ENCODE peak calls at places on chromosomes 4 and X, in seven cellular contexts. M is colonic mucosa, Z is kidney epithelial cell, G is AG04449, U is GM12865, J is GM23338, C is left ventricle myocardium inferior. H is an unnamed sample.

GRCh38 chrX:71095971-71096701 is 485 bp downstream of the FOXO4 start:
- DNase-seq in J (no peak), M (peak; percentile 69), U (peak; percentile 54), G (no peak), C (no peak), Z (no peak), H (no peak)

GRCh38 chr4:13705521-13706035 is 78.1 kb upstream of the BOD1L1 start:
- DNase-seq in G (no peak), Z (peak; percentile 83), M (peak; percentile 71), U (no peak), C (peak; percentile 65), J (peak; percentile 5), H (peak; percentile 13)

GRCh38 chr4:5747746-5748365 is 36.9 kb downstream of the EVC start:
- DNase-seq in Z (peak; percentile 96), G (peak; percentile 96), U (no peak), M (no peak), C (no peak), J (no peak), H (peak; percentile 84)

GRCh38 chrX:77548751-77549150 is 101.6 kb downstream of the FGF16 start:
- DNase-seq in Z (no peak), G (no peak), J (no peak), M (no peak), U (no peak), C (no peak), H (no peak)

GRCh38 chr4:7909966-7910720 is 29.5 kb downstream of the AFAP1 start:
- DNase-seq in Z (no peak), M (no peak), C (no peak), U (no peak), G (no peak), J (no peak), H (no peak)

GRCh38 chr4:83356899-83357661 is 22.4 kb upstream of the HPSE start:
- DNase-seq in G (peak; percentile 70), Z (peak; percentile 58), J (no peak), C (no peak), U (peak; percentile 9), M (no peak), H (peak; percentile 85)

GRCh38 chrX:15616531-15616930 is 15.8 kb upstream of the ACE2 start:
- DNase-seq in M (no peak), G (no peak), U (no peak), Z (no peak), C (peak; percentile 25), J (no peak), H (no peak)

GRCh38 chrX:41333744-41333993 is 293 bp upstream of the DDX3X start:
- DNase-seq in G (no peak), J (peak; percentile 72), U (peak; percentile 92), M (no peak), Z (peak; percentile 57), C (no peak), H (peak; percentile 69)

GRCh38 chr4:109631709-109632108 is 71.5 kb downstream of the CASP6 start:
- DNase-seq in M (peak; percentile 27), Z (no peak), J (peak; percentile 39), U (no peak), G (no peak), C (no peak), H (no peak)

GRCh38 chr4:28209371-28209924 is 1348.8 kb downstream of the STIM2 start:
- DNase-seq in J (no peak), Z (no peak), C (no peak), M (no peak), U (no peak), G (no peak), H (no peak)

GRCh38 chr4:153545822-153546221 is 79.7 kb downstream of the TMEM131L start:
- DNase-seq in Z (no peak), J (no peak), M (no peak), G (no peak), C (no peak), U (no peak), H (no peak)

GRCh38 chrX:55710701-55711100 is 6.8 kb upstream of the RRAGB start:
- DNase-seq in U (no peak), J (no peak), G (no peak), M (no peak), Z (peak; percentile 28), C (no peak), H (peak; percentile 27)

GRCh38 chr4:107050525-107051135 is 14.5 kb upstream of the DKK2 start:
- DNase-seq in G (no peak), M (no peak), J (peak; percentile 43), U (peak; percentile 11), C (no peak), Z (no peak), H (no peak)

GRCh38 chr4:30755306-30755705 is 35.1 kb downstream of the PCDH7 start:
- DNase-seq in U (no peak), C (no peak), Z (no peak), M (no peak), J (no peak), G (no peak), H (no peak)
- H3K4me3 ChIP-seq in U (no peak overlapping the region), C (no peak overlapping the region), Z (no peak overlapping the region), M (no peak overlapping the region), J (no peak overlapping the region), G (no peak overlapping the region), H (no peak overlapping the region)

GRCh38 chrX:106499473-106499872 is 112.3 kb upstream of the RADX start:
- DNase-seq in G (no peak), J (no peak), Z (no peak), M (no peak), U (no peak), C (no peak), H (no peak)
- TF ChIP-seq CTCF in G (no peak), J (no peak), Z (no peak), M (no peak), U (no peak), C (no peak), H (no peak)

GRCh38 chr4:77801260-77801608 is 17.9 kb downstream of the CNOT6L start:
- DNase-seq in C (no peak), M (no peak), G (no peak), J (no peak), Z (no peak), U (no peak), H (no peak)
- H3K4me3 ChIP-seq in C (peak overlapping the region; percentile 24), M (no peak overlapping the region), G (no peak overlapping the region), J (peak overlapping the region; percentile 4), Z (no peak overlapping the region), U (no peak overlapping the region), H (no peak overlapping the region)

GRCh38 chrX:1749499-1749898 is 134.6 kb downstream of the ASMT start:
- DNase-seq in M (no peak), J (peak; percentile 52), C (no peak), Z (no peak), G (no peak), U (no peak), H (no peak)
- TF ChIP-seq CTCF in M (no peak), J (peak; percentile 52), C (no peak), Z (no peak), G (no peak), U (no peak), H (no peak)

GRCh38 chr4:26174033-26174432 is 146.8 kb upstream of the RBPJ start:
- DNase-seq in G (no peak), Z (no peak), J (no peak), U (no peak), M (no peak), C (no peak), H (no peak)
- H3K4me3 ChIP-seq in G (no peak overlapping the region), Z (no peak overlapping the region), J (no peak overlapping the region), U (no peak overlapping the region), M (no peak overlapping the region), C (no peak overlapping the region), H (no peak overlapping the region)

GRCh38 chr4:167028976-167029375 is 205.3 kb downstream of the SPOCK3 start:
- DNase-seq in M (no peak), G (no peak), J (no peak), U (no peak), Z (no peak), C (no peak), H (no peak)
- TF ChIP-seq CTCF in M (no peak), G (no peak), J (no peak), U (no peak), Z (no peak), C (no peak), H (no peak)

GRCh38 chrX:53715336-53715924 is 28.9 kb upstream of the HUWE1 start:
- DNase-seq in G (no peak), U (peak; percentile 21), Z (no peak), M (no peak), J (no peak), C (no peak), H (no peak)
- H3K4me3 ChIP-seq in G (no peak overlapping the region), U (peak overlapping the region; percentile 52), Z (no peak overlapping the region), M (no peak overlapping the region), J (no peak overlapping the region), C (no peak overlapping the region), H (no peak overlapping the region)

GRCh38 chr4:146229406-146229805 is 15.1 kb downstream of the REELD1 start:
- DNase-seq in G (no peak), U (no peak), Z (no peak), M (no peak), C (no peak), J (no peak), H (no peak)
- TF ChIP-seq CTCF in G (no peak), U (no peak), Z (no peak), M (no peak), C (no peak), J (no peak), H (no peak)